ENCODE peak calls at places on chromosomes 13 and 19, in four cellular contexts. Q is hepatic stellate cell, Z is thoracic aorta, A is AML-193. C is an unnamed sample.

GRCh38 chr13:103556681-103557080 is 490.5 kb upstream of the SLC10A2 start:
- DNase-seq in Q (no peak), Z (no peak), A (no peak), C (no peak)

GRCh38 chr13:25169951-25170553 is 2.0 kb downstream of the AMER2 start:
- DNase-seq in Q (no peak), A (no peak), Z (no peak), C (no peak)

GRCh38 chr13:49791214-49791752 is 1.2 kb downstream of the KPNA3 start:
- DNase-seq in Q (no peak), A (peak; percentile 59), Z (no peak), C (peak; percentile 38)

GRCh38 chr13:21133077-21133476 is 43.3 kb downstream of the SKA3 start:
- DNase-seq in Z (no peak), A (no peak), Q (no peak), C (no peak)

GRCh38 chr19:17220207-17220758 is 5.1 kb downstream of the USE1 start:
- DNase-seq in A (no peak), Q (peak; percentile 75), Z (no peak), C (no peak)

GRCh38 chr13:34750078-34750703 is 191.9 kb upstream of the NBEA start:
- DNase-seq in Z (no peak), Q (no peak), A (no peak), C (peak; percentile 84)

GRCh38 chr19:15072930-15073647 is 8.9 kb upstream of the OR1I1 start:
- DNase-seq in A (no peak), Z (no peak), Q (no peak), C (no peak)

GRCh38 chr19:56069642-56070041 is 51.5 kb downstream of the ZNF787 start:
- DNase-seq in A (no peak), Z (no peak), Q (no peak), C (no peak)

GRCh38 chr19:18894254-18895037 is 1.5 kb downstream of the CERS1 start:
- DNase-seq in Q (peak; percentile 66), A (no peak), Z (no peak), C (peak; percentile 93)

GRCh38 chr19:47075179-47075811 is 26.9 kb upstream of the TMEM160 start:
- DNase-seq in Q (no peak), Z (no peak), A (peak; percentile 22), C (no peak)

GRCh38 chr13:50979187-50979586 is 69.6 kb downstream of the RNASEH2B start:
- DNase-seq in Q (no peak), A (peak; percentile 80), Z (no peak), C (no peak)

GRCh38 chr13:74061939-74062595 is 72.1 kb downstream of the KLF12 start:
- DNase-seq in Q (no peak), Z (no peak), A (no peak), C (no peak)

GRCh38 chr13:81480634-81481033 is 1139.7 kb upstream of the SPRY2 start:
- DNase-seq in Q (no peak), Z (no peak), A (no peak), C (peak; percentile 24)

GRCh38 chr19:57269515-57270250 is 10.6 kb upstream of the ZNF460 start:
- DNase-seq in Z (no peak), Q (peak; percentile 78), A (no peak), C (no peak)

GRCh38 chr19:2716722-2717637 is 4.2 kb downstream of the DIRAS1 start:
- DNase-seq in A (no peak), Z (no peak), Q (no peak), C (no peak)

GRCh38 chr13:20137875-20138274 is 23.0 kb downstream of the GJA3 start:
- DNase-seq in Q (no peak), A (no peak), Z (no peak), C (no peak)

GRCh38 chr19:34096020-34096915 is 76.0 kb upstream of the LSM14A start:
- DNase-seq in Q (peak; percentile 21), A (peak; percentile 56), Z (no peak), C (peak; percentile 44)

GRCh38 chr19:8473652-8474476 is 28.6 kb downstream of the PRAM1 start:
- DNase-seq in A (no peak), Q (no peak), Z (no peak), C (no peak)

GRCh38 chr13:33493672-33494365 is 208.3 kb upstream of the STARD13 start:
- DNase-seq in A (no peak), Z (no peak), Q (no peak), C (no peak)

GRCh38 chr19:13788991-13789390 is 6.3 kb upstream of the ZSWIM4 start:
- DNase-seq in Q (peak; percentile 68), A (peak; percentile 61), Z (peak; percentile 47), C (no peak)

GRCh38 chr13:98285852-98286594 is 109.0 kb upstream of the RNF113B start:
- DNase-seq in A (no peak), Z (no peak), Q (no peak), C (no peak)

GRCh38 chr19:49635530-49636229 is 4.3 kb downstream of the RRAS start:
- DNase-seq in A (no peak), Z (no peak), Q (no peak), C (no peak)

GRCh38 chr13:87671031-87671823 is at the start of gene SLITRK5:
- DNase-seq in Z (no peak), A (peak; percentile 75), Q (peak; percentile 43), C (peak; percentile 78)

GRCh38 chr19:17109962-17110598 is 34.5 kb downstream of the MYO9B start:
- DNase-seq in Q (no peak), A (peak; percentile 87), Z (no peak), C (no peak)

GRCh38 chr13:100063333-100063732 is 25.6 kb upstream of the PCCA start:
- DNase-seq in Q (no peak), Z (no peak), A (peak; percentile 4), C (no peak)

GRCh38 chr13:29131881-29132668 is 311.9 kb downstream of the MTUS2 start:
- DNase-seq in A (no peak), Z (no peak), Q (no peak), C (no peak)

GRCh38 chr13:50894042-50894441 is 15.5 kb upstream of the RNASEH2B start:
- DNase-seq in Q (no peak), Z (no peak), A (peak; percentile 52), C (no peak)

GRCh38 chr19:19062454-19063182 is 1.2 kb upstream of the SLC25A42 start:
- DNase-seq in Z (no peak), Q (peak; percentile 58), A (no peak), C (no peak)

GRCh38 chr19:12785431-12786011 is 5.8 kb upstream of the JUNB start:
- DNase-seq in Z (no peak), Q (no peak), A (peak; percentile 56), C (no peak)

GRCh38 chr19:31500921-31501320 is 151.7 kb upstream of the TSHZ3 start:
- DNase-seq in Z (no peak), Q (no peak), A (no peak), C (no peak)

GRCh38 chr19:58558066-58558622 is at the start of gene UBE2M:
- DNase-seq in Z (no peak), A (no peak), Q (no peak), C (no peak)

GRCh38 chr13:100491164-100491847 is 97.3 kb downstream of the GGACT start:
- DNase-seq in A (peak; percentile 48), Q (no peak), Z (no peak), C (no peak)

GRCh38 chr13:108084840-108085239 is 130.5 kb downstream of the LIG4 start:
- DNase-seq in A (no peak), Q (no peak), Z (no peak), C (no peak)

GRCh38 chr19:5395996-5396939 is 55.7 kb upstream of the PTPRS start:
- DNase-seq in Z (no peak), Q (no peak), A (no peak), C (no peak)

GRCh38 chr13:72889496-72889895 is 107.6 kb downstream of the PIBF1 start:
- DNase-seq in A (no peak), Q (no peak), Z (no peak), C (no peak)

GRCh38 chr19:31285744-31286143 is 63.5 kb downstream of the TSHZ3 start:
- DNase-seq in Q (peak; percentile 80), A (no peak), Z (no peak), C (no peak)

GRCh38 chr13:56424246-56424645 is 716.5 kb upstream of the PRR20A start:
- DNase-seq in Q (no peak), A (no peak), Z (no peak), C (no peak)

GRCh38 chr13:50484472-50485113 is 358.9 kb downstream of the DLEU7 start:
- DNase-seq in A (no peak), Q (no peak), Z (no peak), C (no peak)

GRCh38 chr19:29694669-29695627 is 20.1 kb downstream of the C19orf12 start:
- DNase-seq in Q (peak; percentile 81), A (peak; percentile 86), Z (no peak), C (no peak)

C was measured in COR-L47.